ENCODE peak calls at places on chromosomes 16 and 17, in five cellular contexts. E, V, F, Q and Z are unnamed samples.

GRCh38 chr17:34820922-34821321 is 140.3 kb downstream of the CCT6B start:
- DNase-seq in E (no peak), F (no peak), V (peak), Q (no peak), Z (no peak)

GRCh38 chr16:85514295-85514600 is 98.9 kb upstream of the GSE1 start:
- DNase-seq in Q (no peak), E (no peak), F (no peak), V (no peak), Z (no peak)

GRCh38 chr16:50862818-50863672 is 121.2 kb downstream of the CYLD start:
- DNase-seq in Q (no peak), F (no peak), E (no peak), V (peak), Z (no peak)

GRCh38 chr16:48160575-48160974 is 4.8 kb upstream of the ABCC12 start:
- DNase-seq in E (no peak), V (no peak), Q (no peak), F (no peak), Z (no peak)

GRCh38 chr17:21425321-21425720 is 49.2 kb downstream of the KCNJ12 start:
- DNase-seq in V (peak), F (no peak), Q (no peak), E (no peak), Z (no peak)

GRCh38 chr17:49343273-49343672 is 18.8 kb downstream of the ZNF652 start:
- DNase-seq in F (peak), V (no peak), E (no peak), Q (no peak), Z (no peak)

GRCh38 chr17:1989135-1989534 is 36.0 kb downstream of the RTN4RL1 start:
- DNase-seq in F (peak), V (no peak), Q (no peak), E (no peak), Z (no peak)

GRCh38 chr17:8326591-8327583 is 12.8 kb upstream of the ODF4 start:
- DNase-seq in V (peak), F (peak), Q (no peak), E (no peak), Z (peak)

GRCh38 chr16:55120408-55120807 is 189.7 kb downstream of the IRX5 start:
- DNase-seq in V (peak), E (no peak), F (no peak), Q (peak), Z (peak)

GRCh38 chr16:8634991-8635736 is 13.7 kb downstream of the METTL22 start:
- DNase-seq in V (peak), E (no peak), Q (peak), F (peak), Z (peak)

GRCh38 chr16:19284207-19284606 is 1.3 kb upstream of the CLEC19A start:
- DNase-seq in E (peak), V (no peak), Q (no peak), F (peak), Z (no peak)

GRCh38 chr16:12262454-12263180 is 286.1 kb downstream of the SNX29 start:
- DNase-seq in F (no peak), Q (no peak), V (no peak), E (no peak), Z (no peak)

GRCh38 chr16:51549836-51550235 is 398.8 kb upstream of the SALL1 start:
- DNase-seq in V (no peak), E (no peak), Q (no peak), F (peak), Z (no peak)

GRCh38 chr16:73076291-73076959 is 28.5 kb upstream of the ZFHX3 start:
- DNase-seq in F (no peak), V (no peak), E (no peak), Q (no peak), Z (no peak)

GRCh38 chr17:68661265-68662036 is 60.3 kb upstream of the FAM20A start:
- DNase-seq in Q (no peak), F (no peak), V (no peak), E (no peak), Z (no peak)

GRCh38 chr16:59566446-59566845 is 832.3 kb upstream of the GOT2 start:
- DNase-seq in E (no peak), Q (no peak), V (no peak), F (no peak), Z (no peak)

GRCh38 chr17:1412185-1413110 is 12.4 kb upstream of the YWHAE start:
- DNase-seq in F (peak), Q (no peak), V (no peak), E (no peak), Z (no peak)

GRCh38 chr16:14360326-14361037 is 269.6 kb downstream of the PARN start:
- DNase-seq in V (no peak), Q (no peak), F (no peak), E (no peak), Z (no peak)

GRCh38 chr16:22315979-22316378 is 18.8 kb downstream of the POLR3E start:
- DNase-seq in F (no peak), Q (no peak), V (no peak), E (no peak), Z (no peak)

GRCh38 chr16:31404353-31405064 is 11.4 kb downstream of the ITGAD start:
- DNase-seq in Q (peak), F (peak), E (no peak), V (no peak), Z (no peak)